ENCODE peak calls at places on chromosomes 2 and 18, in ten cellular contexts. U, M, X, E, T, Z, Y, G, V and D are unnamed samples.

GRCh38 chr2:189421644-189422043 is 19.6 kb upstream of the WDR75 start:
- DNase-seq in U (peak), M (peak), X (no peak), E (no peak), T (no peak), Z (peak), Y (no peak), G (no peak), V (peak), D (no peak)

GRCh38 chr18:9642799-9643445 is 28.6 kb upstream of the PPP4R1 start:
- DNase-seq in U (no peak), M (peak), X (no peak), E (no peak), T (no peak), Z (peak), Y (no peak), G (no peak), V (peak), D (no peak)

GRCh38 chr2:207616185-207616584 is 9.0 kb downstream of the METTL21A start:
- DNase-seq in U (no peak), M (peak), X (no peak), E (no peak), T (no peak), Z (peak), Y (peak), G (no peak), V (peak), D (no peak)

GRCh38 chr2:101446869-101447268 is 28.0 kb downstream of the RFX8 start:
- DNase-seq in U (no peak), M (peak), X (no peak), E (no peak), T (peak), Z (peak), Y (peak), G (no peak), V (peak), D (peak)

GRCh38 chr2:169765523-169765922 is 31.9 kb downstream of the KLHL23 start:
- DNase-seq in U (no peak), M (peak), X (no peak), E (no peak), T (no peak), Z (peak), Y (no peak), G (no peak), V (peak), D (no peak)

GRCh38 chr2:117835990-117836760 is 21.7 kb downstream of the DDX18 start:
- DNase-seq in U (peak), M (peak), X (peak), E (peak), T (peak), Z (peak), Y (peak), G (no peak), V (peak), D (peak)

GRCh38 chr18:57898506-57899124 is 95.5 kb upstream of the ATP8B1 start:
- DNase-seq in U (peak), M (peak), X (no peak), E (no peak), T (no peak), Z (peak), Y (peak), G (no peak), V (peak), D (no peak)

GRCh38 chr2:168751104-168751768 is 51.2 kb upstream of the NOSTRIN start:
- DNase-seq in U (no peak), M (no peak), X (peak), E (no peak), T (peak), Z (no peak), Y (no peak), G (no peak), V (no peak), D (peak)

GRCh38 chr2:9944330-9944758 is 7.1 kb upstream of the GRHL1 start:
- DNase-seq in U (no peak), M (no peak), X (peak), E (no peak), T (no peak), Z (no peak), Y (no peak), G (no peak), V (no peak), D (no peak)

GRCh38 chr18:77065221-77065981 is 67.2 kb downstream of the MBP start:
- DNase-seq in U (peak), M (peak), X (peak), E (no peak), T (peak), Z (peak), Y (no peak), G (no peak), V (peak), D (peak)

GRCh38 chr2:37786153-37786809 is 114.8 kb upstream of the CDC42EP3 start:
- DNase-seq in U (no peak), M (no peak), X (no peak), E (no peak), T (no peak), Z (no peak), Y (no peak), G (no peak), V (no peak), D (no peak)

GRCh38 chr2:103161456-103162289 is 399.8 kb downstream of the TMEM182 start:
- DNase-seq in U (peak), M (peak), X (peak), E (peak), T (no peak), Z (peak), Y (peak), G (peak), V (peak), D (no peak)

GRCh38 chr2:173204316-173204715 is 128.7 kb downstream of the MAP3K20 start:
- DNase-seq in U (no peak), M (peak), X (no peak), E (no peak), T (no peak), Z (peak), Y (no peak), G (no peak), V (no peak), D (no peak)

GRCh38 chr18:49520661-49521145 is 33.7 kb upstream of the C18orf32 start:
- DNase-seq in U (no peak), M (peak), X (no peak), E (no peak), T (no peak), Z (peak), Y (no peak), G (no peak), V (peak), D (no peak)